ENCODE peak calls at places on chromosomes 11 and 22, in five cellular contexts. L, O, R, S and X are unnamed samples.

GRCh38 chr11:34366522-34366921 is 8.7 kb upstream of the ABTB2 start:
- DNase-seq in L (peak; percentile 60), O (no peak), R (peak; percentile 36), S (peak; percentile 57), X (no peak)

GRCh38 chr11:13276454-13276851 is 1.1 kb upstream of the BMAL1 start:
- DNase-seq in R (peak; percentile 21), O (no peak), L (no peak), S (no peak), X (no peak)

GRCh38 chr11:133041165-133041564 is 491.1 kb downstream of the OPCML start:
- DNase-seq in R (no peak), S (no peak), O (no peak), L (no peak), X (no peak)

GRCh38 chr11:10674440-10674855 is 19.1 kb downstream of the IRAG1 start:
- DNase-seq in O (no peak), R (no peak), L (no peak), S (no peak), X (no peak)

GRCh38 chr11:111535281-111535680 is 5.2 kb upstream of the LAYN start:
- DNase-seq in R (no peak), O (no peak), L (no peak), S (no peak), X (no peak)

GRCh38 chr22:23305922-23306374 is 125.6 kb downstream of the BCR start:
- DNase-seq in L (no peak), O (no peak), S (no peak), R (peak; percentile 75), X (peak; percentile 81)

GRCh38 chr11:5252280-5253265 is 2.0 kb downstream of the HBG2 start:
- DNase-seq in L (peak; percentile 72), O (no peak), R (no peak), S (no peak), X (no peak)

GRCh38 chr22:49307071-49307830 is 520.4 kb downstream of the BRD1 start:
- DNase-seq in R (no peak), O (no peak), S (no peak), L (no peak), X (no peak)

GRCh38 chr11:37770145-37770544 is 1172.1 kb upstream of the RAG2 start:
- DNase-seq in L (no peak), S (no peak), O (no peak), R (no peak), X (peak; percentile 36)

GRCh38 chr11:132312616-132313210 is 942.3 kb downstream of the NTM start:
- DNase-seq in L (peak; percentile 5), R (peak; percentile 65), S (no peak), O (no peak), X (peak; percentile 46)

GRCh38 chr22:44422742-44423370 is 75.2 kb downstream of the RTL6 start:
- DNase-seq in L (no peak), S (no peak), O (no peak), R (peak; percentile 11), X (no peak)

GRCh38 chr22:49479566-49479965 is 348.1 kb downstream of the BRD1 start:
- DNase-seq in S (no peak), O (no peak), R (no peak), L (no peak), X (no peak)

GRCh38 chr11:2693271-2693833 is 6.4 kb downstream of the KCNQ1OT1 start:
- DNase-seq in O (no peak), R (no peak), L (no peak), S (no peak), X (no peak)

GRCh38 chr11:46381836-46382643 is 571 bp downstream of the MDK start:
- DNase-seq in R (peak; percentile 82), O (no peak), L (peak; percentile 62), S (no peak), X (no peak)

GRCh38 chr11:28460348-28460747 is 352.2 kb downstream of the METTL15 start:
- DNase-seq in R (no peak), L (no peak), S (no peak), O (no peak), X (peak; percentile 64)

GRCh38 chr11:102177974-102178631 is 67.9 kb downstream of the YAP1 start:
- DNase-seq in R (peak; percentile 6), L (no peak), O (no peak), S (peak; percentile 85), X (peak; percentile 94)

GRCh38 chr11:45964911-45965389 is 42.5 kb downstream of the LARGE2 start:
- DNase-seq in R (peak; percentile 81), S (peak; percentile 54), O (peak; percentile 38), L (peak; percentile 87), X (peak; percentile 80)

GRCh38 chr22:44387486-44387885 is 74.7 kb upstream of the SHISAL1 start:
- DNase-seq in O (no peak), L (no peak), R (no peak), S (no peak), X (no peak)

GRCh38 chr22:30889996-30890480 is 78.5 kb downstream of the MORC2 start:
- DNase-seq in S (no peak), R (peak; percentile 11), O (no peak), L (no peak), X (no peak)

GRCh38 chr11:105910095-105910715 is 111.8 kb downstream of the MSANTD4 start:
- DNase-seq in R (no peak), O (no peak), S (no peak), L (no peak), X (peak; percentile 77)

GRCh38 chr11:78149646-78150045 is 10.2 kb upstream of the ALG8 start:
- DNase-seq in O (no peak), S (no peak), L (no peak), R (no peak), X (peak; percentile 87)

GRCh38 chr11:44626645-44627044 is 61.2 kb downstream of the CD82 start:
- DNase-seq in O (no peak), R (no peak), S (no peak), L (no peak), X (no peak)

GRCh38 chr11:44880511-44880910 is 70.2 kb downstream of the TP53I11 start:
- DNase-seq in S (no peak), O (no peak), L (no peak), R (no peak), X (no peak)

GRCh38 chr11:67638535-67639437 is 777 bp downstream of the TBX10 start:
- DNase-seq in O (no peak), R (no peak), L (no peak), S (no peak), X (no peak)

GRCh38 chr22:25764270-25765015 is 22.5 kb downstream of the MYO18B start:
- DNase-seq in O (no peak), R (peak; percentile 42), S (no peak), L (no peak), X (no peak)

GRCh38 chr22:30564045-30564765 is 10.3 kb downstream of the GAL3ST1 start:
- DNase-seq in L (no peak), O (no peak), R (peak; percentile 76), S (no peak), X (no peak)

GRCh38 chr11:68002943-68003845 is 703 bp downstream of the UNC93B1 start:
- DNase-seq in R (peak; percentile 70), O (no peak), S (no peak), L (peak; percentile 47), X (no peak)

GRCh38 chr11:104120493-104121200 is 43.3 kb downstream of the PDGFD start:
- DNase-seq in R (no peak), L (no peak), O (no peak), S (no peak), X (no peak)

GRCh38 chr11:1305558-1306056 is 3.8 kb downstream of the TOLLIP start:
- DNase-seq in R (peak; percentile 12), O (no peak), S (no peak), L (no peak), X (no peak)

GRCh38 chr22:43013355-43014061 is 1.4 kb downstream of the PACSIN2 start:
- DNase-seq in R (no peak), O (no peak), S (peak; percentile 27), L (no peak), X (no peak)

DNA sequence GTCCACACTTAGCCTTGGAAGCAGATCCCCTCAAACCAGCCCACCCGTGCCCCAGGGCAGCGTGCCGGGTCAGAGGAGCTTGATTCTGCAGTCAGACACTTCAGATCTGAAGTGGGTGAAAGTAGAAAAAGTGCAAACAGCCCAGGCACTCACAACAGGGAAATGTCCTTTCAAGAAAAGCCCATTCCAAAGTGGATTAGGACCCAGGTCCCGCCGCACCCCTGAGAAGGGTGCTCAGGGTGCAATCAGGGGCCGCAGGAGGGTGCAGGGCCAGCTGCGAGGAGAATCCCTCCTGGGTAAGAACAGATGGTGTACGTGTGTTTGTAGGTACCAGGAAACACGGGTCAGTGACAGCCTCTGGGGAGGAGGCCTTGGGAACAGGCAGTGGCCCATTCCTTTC is 17.7 kb downstream of the ELFN2 start:
- DNase-seq in O (no peak), R (no peak), L (no peak), S (no peak), X (no peak)
- TF ChIP-seq MXI1 in O (no peak), R (no peak), L (no peak), S (no peak), X (no peak)

GRCh38 chr11:64872790-64873488 is 5.5 kb downstream of the EHD1 start:
- DNase-seq in R (no peak), O (no peak), L (no peak), S (peak; percentile 46), X (no peak)

GRCh38 chr11:64876226-64876750 is 2.1 kb downstream of the EHD1 start:
- DNase-seq in R (no peak), O (no peak), L (no peak), S (no peak), X (no peak)

GRCh38 chr11:64874841-64875240 is 3.6 kb downstream of the EHD1 start:
- DNase-seq in S (no peak), R (no peak), L (no peak), O (no peak), X (no peak)

GRCh38 chr11:64875369-64876225 is 2.8 kb downstream of the EHD1 start:
- DNase-seq in O (no peak), L (no peak), R (no peak), S (no peak), X (no peak)

GRCh38 chr11:64874308-64874707 is 4.1 kb downstream of the EHD1 start:
- DNase-seq in R (no peak), L (no peak), O (no peak), S (no peak), X (peak; percentile 47)
- TF ChIP-seq MXI1 in R (no peak), L (no peak), O (no peak), S (no peak), X (no peak)

GRCh38 chr22:45600791-45601730 is 70.6 kb upstream of the ATXN10 start:
- DNase-seq in R (no peak), S (no peak), L (no peak), O (no peak), X (peak; percentile 85)
- TF ChIP-seq MXI1 in R (no peak), S (no peak), L (no peak), O (no peak), X (no peak)

DNA sequence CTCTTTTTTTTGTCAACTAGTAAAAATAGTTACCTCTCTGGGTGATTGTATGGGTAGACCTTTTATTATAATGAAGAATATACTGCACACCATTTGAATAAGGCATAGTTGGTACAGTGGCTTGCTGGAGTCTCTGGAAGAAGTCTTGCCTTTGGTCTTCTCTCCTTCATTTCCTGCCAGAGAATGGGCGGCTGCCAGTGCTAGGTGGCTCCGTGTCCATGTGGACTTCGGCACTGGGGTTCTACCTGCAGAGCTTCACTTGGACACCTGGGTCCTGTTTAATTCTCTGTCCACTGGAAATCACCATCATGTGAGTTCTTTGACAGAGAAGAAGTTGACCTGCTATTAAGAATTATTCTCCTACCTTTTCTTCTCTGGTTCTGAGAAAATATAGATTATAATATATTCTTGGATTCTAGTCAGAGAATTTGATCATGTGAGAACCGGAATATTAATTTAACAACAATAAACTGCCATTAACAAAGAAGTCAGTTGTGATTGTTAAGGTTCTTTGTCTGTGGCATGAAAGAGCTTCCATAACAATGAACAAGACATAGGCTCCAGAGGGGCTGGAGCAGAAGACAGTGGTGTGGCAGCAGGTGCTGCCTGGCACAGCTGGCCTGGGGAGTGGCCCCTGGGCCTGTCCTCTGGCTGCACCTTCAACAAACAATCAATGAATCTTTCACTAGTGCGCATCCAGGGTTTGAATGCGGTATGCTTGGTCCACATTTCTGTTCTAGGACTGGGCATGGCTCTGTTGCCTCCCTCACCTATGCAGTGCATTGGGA is 77.5 kb downstream of the PPFIBP2 start:
- DNase-seq in O (no peak), R (no peak), S (no peak), L (no peak), X (no peak)
- TF ChIP-seq MXI1 in O (no peak), R (no peak), S (no peak), L (no peak), X (no peak)